ENCODE peak calls at places on chromosomes 1 and 21, in four cellular contexts. D is adrenal gland, W is transverse colon, L is breast epithelium. M is an unnamed sample.

GRCh38 chr1:152050886-152051764 is 14.3 kb upstream of the S100A11 start:
- DNase-seq in W (no peak), L (no peak), D (no peak), M (no peak)

GRCh38 chr1:119791377-119791776 is 19.9 kb downstream of the REG4 start:
- DNase-seq in D (no peak), L (no peak), W (no peak), M (no peak)

GRCh38 chr1:20189664-20190063 is 3.3 kb upstream of the PLA2G2C start:
- DNase-seq in W (no peak), D (no peak), L (no peak), M (no peak)

GRCh38 chr1:175612286-175612685 is 131.1 kb downstream of the TNR start:
- DNase-seq in D (no peak), L (no peak), W (no peak), M (no peak)

GRCh38 chr1:44808063-44808937 is at the start of gene BTBD19:
- DNase-seq in D (peak; percentile 90), W (peak; percentile 64), L (peak; percentile 67), M (no peak)

GRCh38 chr1:79539001-79539400 is 532.5 kb upstream of the ADGRL4 start:
- DNase-seq in D (no peak), W (no peak), L (no peak), M (no peak)

GRCh38 chr1:68600049-68600661 is 103.3 kb upstream of the DEPDC1 start:
- DNase-seq in D (no peak), W (no peak), L (no peak), M (no peak)

GRCh38 chr1:37513795-37514349 is 694 bp downstream of the MEAF6 start:
- DNase-seq in L (peak; percentile 22), W (peak; percentile 33), D (peak; percentile 18), M (no peak)

GRCh38 chr1:244272471-244273261 is 179.0 kb downstream of the ADSS2 start:
- DNase-seq in D (peak; percentile 76), W (peak; percentile 71), L (peak; percentile 70), M (no peak)

GRCh38 chr1:223628233-223628632 is 37.3 kb downstream of the CAPN8 start:
- DNase-seq in D (peak; percentile 65), W (peak; percentile 48), L (no peak), M (no peak)

GRCh38 chr21:43018519-43018918 is 44.2 kb downstream of the PKNOX1 start:
- DNase-seq in W (no peak), L (no peak), D (no peak), M (no peak)

GRCh38 chr1:24216254-24216653 is 29.2 kb upstream of the IFNLR1 start:
- DNase-seq in D (no peak), L (peak; percentile 52), W (no peak), M (no peak)

GRCh38 chr1:204031098-204031710 is 41.7 kb upstream of the SOX13 start:
- DNase-seq in L (no peak), W (no peak), D (no peak), M (no peak)

GRCh38 chr1:179825201-179825600 is 52.4 kb downstream of the TOR1AIP2 start:
- DNase-seq in L (no peak), D (peak; percentile 15), W (no peak), M (no peak)

GRCh38 chr1:16032388-16033100 is 10.7 kb downstream of the CLCNKA start:
- DNase-seq in L (peak; percentile 66), W (peak; percentile 84), D (peak; percentile 93), M (peak; percentile 29)

GRCh38 chr1:53634571-53634979 is 104.4 kb downstream of the GLIS1 start:
- DNase-seq in L (no peak), W (no peak), D (no peak), M (no peak)

GRCh38 chr1:160258177-160258798 is 4.1 kb downstream of the DCAF8 start:
- DNase-seq in W (no peak), D (no peak), L (no peak), M (no peak)
- H3K4me1 ChIP-seq in W (peaks cover 12% of the 10 kb centered on the region), D (peaks cover 18% of the 10 kb centered on the region), L (peaks cover 18% of the 10 kb centered on the region), M (peaks cover 36% of the 10 kb centered on the region)

GRCh38 chr1:228007801-228008341 is 1.1 kb downstream of the WNT3A start:
- DNase-seq in L (peak; percentile 1), D (no peak), W (no peak), M (no peak)
- H3K27me3 ChIP-seq in L (peaks cover 3% of the 10 kb centered on the region), D (peaks cover 50% of the 10 kb centered on the region), W (peaks cover 79% of the 10 kb centered on the region), M (no peaks in the 10 kb centered on the region)

DNA sequence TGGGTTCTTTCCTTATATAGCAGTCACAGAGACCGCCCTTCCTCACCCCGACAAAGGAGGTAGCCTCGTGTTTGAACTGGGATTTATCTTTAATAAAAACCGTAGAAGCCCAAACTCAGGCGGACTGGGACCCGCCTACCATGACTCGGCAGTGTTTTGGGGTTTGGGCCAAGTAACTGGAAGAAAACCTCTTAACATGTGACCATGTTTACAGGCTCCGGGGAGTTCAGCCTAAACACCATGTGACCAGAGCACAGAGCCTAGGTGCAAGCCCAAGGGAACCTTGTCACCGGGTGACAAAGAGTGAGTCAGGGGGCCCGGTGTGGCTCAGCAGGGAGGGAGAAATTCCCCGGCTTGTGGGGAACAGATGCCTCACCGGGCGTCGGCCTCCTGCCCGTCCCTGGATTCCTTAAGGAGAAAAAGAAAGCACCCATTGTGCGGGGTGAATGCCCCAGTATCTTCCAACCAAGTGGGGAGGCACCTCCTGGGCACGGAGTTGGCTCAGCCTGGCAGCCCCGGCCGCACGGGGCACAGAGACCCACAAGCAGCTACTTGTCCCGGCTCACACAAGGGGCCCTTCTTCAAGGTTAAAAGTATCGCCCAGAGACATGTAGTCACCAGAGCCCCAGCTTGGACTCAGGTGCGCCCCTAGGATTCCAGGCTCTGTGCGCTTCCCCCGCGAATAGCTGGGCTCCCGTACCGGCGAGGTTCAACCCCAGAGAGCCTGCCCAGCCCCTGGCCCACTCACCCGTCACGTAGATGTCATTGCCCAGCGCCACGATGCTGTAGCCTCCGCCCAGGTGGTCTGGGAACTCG is 1.4 kb downstream of the KLHL21 start:
- DNase-seq in W (peak; percentile 78), D (peak; percentile 96), L (peak; percentile 90), M (peak; percentile 71)
- TF ChIP-seq POLR2A in W (peak; percentile 62), D (no peak), L (peak; percentile 72), M (peak; percentile 61)

GRCh38 chr21:46237474-46237873 is 8.9 kb upstream of the LSS start:
- DNase-seq in L (no peak), D (no peak), W (no peak), M (no peak)
- H3K4me1 ChIP-seq in L (no peaks in the 10 kb centered on the region), D (no peaks in the 10 kb centered on the region), W (no peaks in the 10 kb centered on the region), M (no peaks in the 10 kb centered on the region)

M was measured in esophagus squamous epithelium.